ENCODE peak calls at places on chromosomes 11 and 22, in seven cellular contexts. One of them, this sample, is unnamed.

GRCh38 chr11:77069969-77070582 is 3.3 kb downstream of the CAPN5 start:
- DNase-seq in fibroblast of mammary gland: no peak
- DNase-seq in choroid plexus epithelial cell: no peak
- DNase-seq in heart right ventricle: no peak
- DNase-seq in ascending aorta: peak
- DNase-seq in mucosa of descending colon: no peak
- DNase-seq in adrenal gland: no peak
- DNase-seq in this sample: no peak

GRCh38 chr22:38016182-38017078 is 32.1 kb upstream of the SOX10 start:
- DNase-seq in fibroblast of mammary gland: peak
- DNase-seq in choroid plexus epithelial cell: peak
- DNase-seq in heart right ventricle: peak
- DNase-seq in ascending aorta: no peak
- DNase-seq in mucosa of descending colon: peak
- DNase-seq in adrenal gland: peak
- DNase-seq in this sample: no peak

GRCh38 chr22:31626427-31627150 is 35.4 kb downstream of the PISD start:
- DNase-seq in fibroblast of mammary gland: no peak
- DNase-seq in choroid plexus epithelial cell: peak
- DNase-seq in heart right ventricle: no peak
- DNase-seq in ascending aorta: no peak
- DNase-seq in mucosa of descending colon: peak
- DNase-seq in adrenal gland: peak
- DNase-seq in this sample: no peak

GRCh38 chr11:1503708-1504104 is 17.1 kb upstream of the MOB2 start:
- DNase-seq in fibroblast of mammary gland: no peak
- DNase-seq in choroid plexus epithelial cell: no peak
- DNase-seq in heart right ventricle: peak
- DNase-seq in ascending aorta: no peak
- DNase-seq in mucosa of descending colon: no peak
- DNase-seq in adrenal gland: peak
- DNase-seq in this sample: no peak

GRCh38 chr22:38049812-38050619 is 7.2 kb upstream of the PICK1 start:
- DNase-seq in fibroblast of mammary gland: no peak
- DNase-seq in choroid plexus epithelial cell: no peak
- DNase-seq in heart right ventricle: no peak
- DNase-seq in ascending aorta: no peak
- DNase-seq in mucosa of descending colon: no peak
- DNase-seq in adrenal gland: no peak
- DNase-seq in this sample: no peak

GRCh38 chr22:45212992-45213751 is 27.5 kb downstream of the KIAA0930 start:
- DNase-seq in fibroblast of mammary gland: peak
- DNase-seq in choroid plexus epithelial cell: peak
- DNase-seq in heart right ventricle: peak
- DNase-seq in ascending aorta: peak
- DNase-seq in mucosa of descending colon: no peak
- DNase-seq in adrenal gland: peak
- DNase-seq in this sample: no peak

GRCh38 chr11:102109896-102110760 is at the start of gene YAP1:
- DNase-seq in fibroblast of mammary gland: peak
- DNase-seq in choroid plexus epithelial cell: peak
- DNase-seq in heart right ventricle: peak
- DNase-seq in ascending aorta: peak
- DNase-seq in mucosa of descending colon: peak
- DNase-seq in adrenal gland: peak
- DNase-seq in this sample: peak

GRCh38 chr11:62217191-62217748 is 8.8 kb downstream of the SCGB2A1 start:
- DNase-seq in fibroblast of mammary gland: peak
- DNase-seq in choroid plexus epithelial cell: peak
- DNase-seq in heart right ventricle: no peak
- DNase-seq in ascending aorta: no peak
- DNase-seq in mucosa of descending colon: no peak
- DNase-seq in adrenal gland: no peak
- DNase-seq in this sample: no peak

GRCh38 chr11:85086511-85087284 is 540.4 kb downstream of the DLG2 start:
- DNase-seq in fibroblast of mammary gland: peak
- DNase-seq in choroid plexus epithelial cell: peak
- DNase-seq in heart right ventricle: no peak
- DNase-seq in ascending aorta: no peak
- DNase-seq in mucosa of descending colon: no peak
- DNase-seq in adrenal gland: no peak
- DNase-seq in this sample: no peak

GRCh38 chr22:39535302-39535805 is 2.8 kb upstream of the RPS19BP1 start:
- DNase-seq in fibroblast of mammary gland: no peak
- DNase-seq in choroid plexus epithelial cell: no peak
- DNase-seq in heart right ventricle: no peak
- DNase-seq in ascending aorta: no peak
- DNase-seq in mucosa of descending colon: no peak
- DNase-seq in adrenal gland: no peak
- DNase-seq in this sample: peak

GRCh38 chr11:122085264-122085663 is 30.8 kb downstream of the BLID start:
- DNase-seq in fibroblast of mammary gland: peak
- DNase-seq in choroid plexus epithelial cell: peak
- DNase-seq in heart right ventricle: no peak
- DNase-seq in ascending aorta: no peak
- DNase-seq in mucosa of descending colon: no peak
- DNase-seq in adrenal gland: no peak
- DNase-seq in this sample: no peak

GRCh38 chr11:127252321-127252720 is 251.8 kb upstream of the KIRREL3 start:
- DNase-seq in fibroblast of mammary gland: no peak
- DNase-seq in choroid plexus epithelial cell: no peak
- DNase-seq in heart right ventricle: peak
- DNase-seq in ascending aorta: no peak
- DNase-seq in mucosa of descending colon: no peak
- DNase-seq in adrenal gland: no peak
- DNase-seq in this sample: no peak

GRCh38 chr11:66291706-66292542 is at the start of gene TMEM151A:
- DNase-seq in fibroblast of mammary gland: no peak
- DNase-seq in choroid plexus epithelial cell: no peak
- DNase-seq in heart right ventricle: no peak
- DNase-seq in ascending aorta: peak
- DNase-seq in mucosa of descending colon: no peak
- DNase-seq in adrenal gland: no peak
- DNase-seq in this sample: no peak

GRCh38 chr11:82906236-82906635 is 4.7 kb downstream of the DDIAS start:
- DNase-seq in fibroblast of mammary gland: peak
- DNase-seq in choroid plexus epithelial cell: peak
- DNase-seq in heart right ventricle: no peak
- DNase-seq in ascending aorta: no peak
- DNase-seq in mucosa of descending colon: no peak
- DNase-seq in adrenal gland: no peak
- DNase-seq in this sample: no peak

GRCh38 chr11:106446961-106447360 is 369.5 kb downstream of the AASDHPPT start:
- DNase-seq in fibroblast of mammary gland: no peak
- DNase-seq in choroid plexus epithelial cell: peak
- DNase-seq in heart right ventricle: no peak
- DNase-seq in ascending aorta: no peak
- DNase-seq in mucosa of descending colon: no peak
- DNase-seq in adrenal gland: no peak
- DNase-seq in this sample: peak

GRCh38 chr11:32390712-32391111 is 44.6 kb downstream of the WT1 start:
- DNase-seq in fibroblast of mammary gland: no peak
- DNase-seq in choroid plexus epithelial cell: no peak
- DNase-seq in heart right ventricle: no peak
- DNase-seq in ascending aorta: no peak
- DNase-seq in mucosa of descending colon: no peak
- DNase-seq in adrenal gland: no peak
- DNase-seq in this sample: no peak
- TF ChIP-seq CTCF in fibroblast of mammary gland: no peak
- TF ChIP-seq CTCF in choroid plexus epithelial cell: no peak
- TF ChIP-seq CTCF in heart right ventricle: no peak
- TF ChIP-seq CTCF in ascending aorta: no peak
- TF ChIP-seq CTCF in mucosa of descending colon: no peak
- TF ChIP-seq CTCF in adrenal gland: no peak
- TF ChIP-seq CTCF in this sample: no peak

GRCh38 chr11:15113381-15113780 is 1.3 kb upstream of the INSC start:
- DNase-seq in fibroblast of mammary gland: no peak
- DNase-seq in choroid plexus epithelial cell: no peak
- DNase-seq in heart right ventricle: no peak
- DNase-seq in ascending aorta: no peak
- DNase-seq in mucosa of descending colon: no peak
- DNase-seq in adrenal gland: no peak
- DNase-seq in this sample: no peak
- H3K4me3 ChIP-seq in fibroblast of mammary gland: no peak
- H3K4me3 ChIP-seq in choroid plexus epithelial cell: no peak
- H3K4me3 ChIP-seq in heart right ventricle: no peak
- H3K4me3 ChIP-seq in ascending aorta: no peak
- H3K4me3 ChIP-seq in mucosa of descending colon: no peak
- H3K4me3 ChIP-seq in adrenal gland: no peak
- H3K4me3 ChIP-seq in this sample: no peak

GRCh38 chr11:60208951-60209350 is 26.1 kb upstream of the MS4A6A start:
- DNase-seq in fibroblast of mammary gland: no peak
- DNase-seq in choroid plexus epithelial cell: no peak
- DNase-seq in heart right ventricle: no peak
- DNase-seq in ascending aorta: no peak
- DNase-seq in mucosa of descending colon: no peak
- DNase-seq in adrenal gland: no peak
- DNase-seq in this sample: no peak
- TF ChIP-seq CTCF in fibroblast of mammary gland: no peak
- TF ChIP-seq CTCF in choroid plexus epithelial cell: no peak
- TF ChIP-seq CTCF in heart right ventricle: no peak
- TF ChIP-seq CTCF in ascending aorta: no peak
- TF ChIP-seq CTCF in mucosa of descending colon: no peak
- TF ChIP-seq CTCF in adrenal gland: no peak
- TF ChIP-seq CTCF in this sample: no peak

GRCh38 chr11:16942342-16942741 is 71.9 kb downstream of the PLEKHA7 start:
- DNase-seq in fibroblast of mammary gland: no peak
- DNase-seq in choroid plexus epithelial cell: no peak
- DNase-seq in heart right ventricle: no peak
- DNase-seq in ascending aorta: no peak
- DNase-seq in mucosa of descending colon: no peak
- DNase-seq in adrenal gland: no peak
- DNase-seq in this sample: no peak

GRCh38 chr11:16942917-16943316 is 71.3 kb downstream of the PLEKHA7 start:
- DNase-seq in fibroblast of mammary gland: no peak
- DNase-seq in choroid plexus epithelial cell: no peak
- DNase-seq in heart right ventricle: no peak
- DNase-seq in ascending aorta: no peak
- DNase-seq in mucosa of descending colon: no peak
- DNase-seq in adrenal gland: no peak
- DNase-seq in this sample: no peak

GRCh38 chr11:16945671-16946469 is 68.3 kb downstream of the PLEKHA7 start:
- DNase-seq in fibroblast of mammary gland: peak
- DNase-seq in choroid plexus epithelial cell: peak
- DNase-seq in heart right ventricle: peak
- DNase-seq in ascending aorta: no peak
- DNase-seq in mucosa of descending colon: peak
- DNase-seq in adrenal gland: peak
- DNase-seq in this sample: peak

GRCh38 chr11:16941935-16942334 is 72.3 kb downstream of the PLEKHA7 start:
- DNase-seq in fibroblast of mammary gland: no peak
- DNase-seq in choroid plexus epithelial cell: no peak
- DNase-seq in heart right ventricle: no peak
- DNase-seq in ascending aorta: no peak
- DNase-seq in mucosa of descending colon: no peak
- DNase-seq in adrenal gland: no peak
- DNase-seq in this sample: no peak

GRCh38 chr11:16946477-16947282 is 67.5 kb downstream of the PLEKHA7 start:
- DNase-seq in fibroblast of mammary gland: no peak
- DNase-seq in choroid plexus epithelial cell: no peak
- DNase-seq in heart right ventricle: no peak
- DNase-seq in ascending aorta: no peak
- DNase-seq in mucosa of descending colon: no peak
- DNase-seq in adrenal gland: no peak
- DNase-seq in this sample: peak
- H3K4me3 ChIP-seq in fibroblast of mammary gland: no peak
- H3K4me3 ChIP-seq in choroid plexus epithelial cell: no peak
- H3K4me3 ChIP-seq in heart right ventricle: no peak
- H3K4me3 ChIP-seq in ascending aorta: no peak
- H3K4me3 ChIP-seq in mucosa of descending colon: no peak
- H3K4me3 ChIP-seq in adrenal gland: no peak
- H3K4me3 ChIP-seq in this sample: no peak

GRCh38 chr11:5367461-5368074 is 16.0 kb upstream of the OR51M1 start:
- DNase-seq in fibroblast of mammary gland: peak
- DNase-seq in choroid plexus epithelial cell: peak
- DNase-seq in heart right ventricle: peak
- DNase-seq in ascending aorta: no peak
- DNase-seq in mucosa of descending colon: no peak
- DNase-seq in adrenal gland: peak
- DNase-seq in this sample: no peak
- TF ChIP-seq CTCF in fibroblast of mammary gland: no peak
- TF ChIP-seq CTCF in choroid plexus epithelial cell: no peak
- TF ChIP-seq CTCF in heart right ventricle: no peak
- TF ChIP-seq CTCF in ascending aorta: no peak
- TF ChIP-seq CTCF in mucosa of descending colon: no peak
- TF ChIP-seq CTCF in adrenal gland: no peak
- TF ChIP-seq CTCF in this sample: no peak

GRCh38 chr11:48079602-48080001 is 99.2 kb downstream of the PTPRJ start:
- DNase-seq in fibroblast of mammary gland: no peak
- DNase-seq in choroid plexus epithelial cell: no peak
- DNase-seq in heart right ventricle: no peak
- DNase-seq in ascending aorta: no peak
- DNase-seq in mucosa of descending colon: no peak
- DNase-seq in adrenal gland: no peak
- DNase-seq in this sample: no peak

GRCh38 chr11:48078661-48079060 is 98.3 kb downstream of the PTPRJ start:
- DNase-seq in fibroblast of mammary gland: no peak
- DNase-seq in choroid plexus epithelial cell: peak
- DNase-seq in heart right ventricle: no peak
- DNase-seq in ascending aorta: no peak
- DNase-seq in mucosa of descending colon: no peak
- DNase-seq in adrenal gland: no peak
- DNase-seq in this sample: no peak

GRCh38 chr11:48082771-48083170 is 102.4 kb downstream of the PTPRJ start:
- DNase-seq in fibroblast of mammary gland: no peak
- DNase-seq in choroid plexus epithelial cell: no peak
- DNase-seq in heart right ventricle: no peak
- DNase-seq in ascending aorta: no peak
- DNase-seq in mucosa of descending colon: no peak
- DNase-seq in adrenal gland: no peak
- DNase-seq in this sample: no peak

GRCh38 chr11:48081151-48082010 is 101.0 kb downstream of the PTPRJ start:
- DNase-seq in fibroblast of mammary gland: peak
- DNase-seq in choroid plexus epithelial cell: peak
- DNase-seq in heart right ventricle: peak
- DNase-seq in ascending aorta: peak
- DNase-seq in mucosa of descending colon: no peak
- DNase-seq in adrenal gland: peak
- DNase-seq in this sample: no peak

DNA sequence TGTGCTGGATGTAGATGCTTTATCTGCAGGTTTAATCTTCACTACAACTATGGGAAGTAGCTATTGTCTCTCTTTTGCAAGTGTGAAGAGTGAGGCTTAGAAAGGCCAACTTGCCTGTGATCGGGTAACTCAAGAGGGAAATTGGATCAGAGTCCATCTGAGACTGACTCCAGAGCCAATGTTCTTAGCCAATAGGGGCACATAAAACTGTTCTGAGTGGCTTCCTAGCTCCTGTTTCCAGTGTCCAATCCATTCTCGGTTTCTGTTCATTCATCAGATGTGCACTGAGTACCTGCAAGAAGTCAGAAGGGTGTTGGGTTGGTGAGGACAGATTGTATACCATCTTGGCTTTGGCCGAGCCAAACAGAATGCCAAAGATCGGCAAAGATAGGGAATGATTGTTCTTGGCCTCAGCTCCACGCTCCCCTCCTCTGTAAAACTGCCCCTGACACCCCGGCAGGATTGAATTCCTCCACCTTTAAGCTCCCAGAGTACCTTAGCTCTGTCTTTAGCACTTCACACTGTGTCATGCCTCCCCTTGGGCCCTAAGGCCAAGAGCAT is 100.0 kb downstream of the PTPRJ start:
- DNase-seq in fibroblast of mammary gland: no peak
- DNase-seq in choroid plexus epithelial cell: no peak
- DNase-seq in heart right ventricle: no peak
- DNase-seq in ascending aorta: no peak
- DNase-seq in mucosa of descending colon: no peak
- DNase-seq in adrenal gland: no peak
- DNase-seq in this sample: no peak
- H3K4me3 ChIP-seq in fibroblast of mammary gland: no peak
- H3K4me3 ChIP-seq in choroid plexus epithelial cell: no peak
- H3K4me3 ChIP-seq in heart right ventricle: no peak
- H3K4me3 ChIP-seq in ascending aorta: no peak
- H3K4me3 ChIP-seq in mucosa of descending colon: no peak
- H3K4me3 ChIP-seq in adrenal gland: no peak
- H3K4me3 ChIP-seq in this sample: no peak